ENCODE peak calls at places on chromosome 10, in six cellular contexts. B is NCI-H1105 treated with DMSO at 0.1 percent for 48 hours; P is stimulated activated CD4-positive, alpha-beta T cell treated with anti-CD3 and anti-CD28 coated beads, Interleukin-4, amount 100 ng/mL, for 1 hour; W is OCI-LY7; T is NCI-H69; Y is dorsolateral prefrontal cortex. K is an unnamed sample.

GRCh38 chr10:109663122-109663521 is 260.2 kb downstream of the XPNPEP1 start:
- DNase-seq in Y (no peak), P (no peak), T (no peak), B (no peak), W (no peak), K (no peak)

GRCh38 chr10:101569465-101569837 is 18.6 kb downstream of the POLL start:
- DNase-seq in B (no peak), Y (no peak), P (no peak), T (no peak), W (no peak), K (no peak)

GRCh38 chr10:59907918-59908807 is 1.8 kb upstream of the CCDC6 start:
- DNase-seq in B (no peak), Y (peak; percentile 71), T (peak; percentile 81), W (peak; percentile 73), P (peak; percentile 39), K (peak; percentile 51)

GRCh38 chr10:7185367-7185690 is 225.5 kb downstream of the SFMBT2 start:
- DNase-seq in B (no peak), Y (no peak), T (no peak), P (no peak), W (no peak), K (no peak)

GRCh38 chr10:44253769-44254462 is 131.0 kb downstream of the CXCL12 start:
- DNase-seq in W (no peak), T (no peak), B (no peak), Y (no peak), P (no peak), K (no peak)

GRCh38 chr10:76632158-76633051 is 1005.2 kb downstream of the KCNMA1 start:
- DNase-seq in B (peak; percentile 60), T (peak; percentile 88), W (peak; percentile 5), Y (peak; percentile 13), P (no peak), K (peak; percentile 16)

GRCh38 chr10:113035724-113036312 is 85.8 kb downstream of the TCF7L2 start:
- DNase-seq in B (no peak), P (no peak), T (no peak), Y (no peak), W (no peak), K (no peak)

GRCh38 chr10:71236286-71236685 is 23.9 kb downstream of the UNC5B start:
- DNase-seq in B (no peak), P (no peak), T (peak; percentile 60), W (no peak), Y (no peak), K (no peak)

GRCh38 chr10:62899316-62899715 is 83.2 kb upstream of the EGR2 start:
- DNase-seq in Y (no peak), B (no peak), W (no peak), T (no peak), P (no peak), K (no peak)

GRCh38 chr10:110357252-110357780 is 52.6 kb upstream of the SMNDC1 start:
- DNase-seq in Y (peak; percentile 58), T (no peak), B (no peak), P (peak; percentile 73), W (peak; percentile 38), K (no peak)

GRCh38 chr10:97647556-97647955 is 7.1 kb downstream of the PI4K2A start:
- DNase-seq in T (no peak), B (no peak), P (no peak), Y (no peak), W (no peak), K (no peak)

GRCh38 chr10:68897336-68897741 is 3.8 kb upstream of the DDX50 start:
- DNase-seq in Y (peak; percentile 66), B (peak; percentile 44), T (peak; percentile 71), W (peak; percentile 58), P (peak; percentile 5), K (peak; percentile 69)

GRCh38 chr10:28806951-28807759 is 129.8 kb downstream of the BAMBI start:
- DNase-seq in P (no peak), T (no peak), B (no peak), W (no peak), Y (no peak), K (no peak)

GRCh38 chr10:1409359-1409750 is 328.0 kb downstream of the ADARB2 start:
- DNase-seq in Y (no peak), P (no peak), W (no peak), B (no peak), T (no peak), K (no peak)

GRCh38 chr10:4981722-4982471 is 18.7 kb downstream of the AKR1C1 start:
- DNase-seq in W (peak; percentile 44), P (no peak), T (peak; percentile 24), Y (no peak), B (no peak), K (no peak)

GRCh38 chr10:16742165-16742960 is 74.9 kb downstream of the RSU1 start:
- DNase-seq in P (no peak), Y (no peak), T (peak; percentile 2), W (no peak), B (no peak), K (peak; percentile 19)

GRCh38 chr10:33099748-33100147 is 141.7 kb upstream of the ITGB1 start:
- DNase-seq in W (no peak), B (no peak), Y (no peak), P (no peak), T (no peak), K (no peak)

GRCh38 chr10:122849900-122850605 is 4.4 kb upstream of the CUZD1 start:
- DNase-seq in B (no peak), T (no peak), W (no peak), Y (no peak), P (no peak), K (no peak)

GRCh38 chr10:78905940-78906308 is 162.8 kb upstream of the ZMIZ1 start:
- DNase-seq in T (peak; percentile 85), W (no peak), Y (no peak), B (peak; percentile 30), P (no peak), K (no peak)

GRCh38 chr10:130301026-130301892 is 165.1 kb downstream of the GLRX3 start:
- DNase-seq in B (no peak), Y (no peak), W (no peak), P (peak; percentile 76), T (no peak), K (no peak)

GRCh38 chr10:101330236-101331225 is 23.4 kb upstream of the BTRC start:
- DNase-seq in W (no peak), P (no peak), T (peak; percentile 7), B (no peak), Y (peak; percentile 69), K (no peak)

K was measured in HL-60.